ENCODE peak calls at places on chromosome 13, in six cellular contexts. Z is colonic mucosa, X is uterus, S is dorsolateral prefrontal cortex, J is heart left ventricle, A is A549. K is an unnamed sample.

GRCh38 chr13:106234656-106235055 is 300.8 kb downstream of the EFNB2 start:
- DNase-seq in J (no peak), Z (no peak), X (no peak), S (no peak), A (no peak), K (no peak)

GRCh38 chr13:58953638-58954037 is 1210.1 kb downstream of the DIAPH3 start:
- DNase-seq in S (no peak), J (no peak), Z (no peak), A (no peak), X (no peak), K (no peak)

GRCh38 chr13:75635101-75635620 is 969 bp upstream of the LMO7 start:
- DNase-seq in X (no peak), A (no peak), S (no peak), Z (no peak), J (no peak), K (peak; percentile 16)

GRCh38 chr13:106570354-106570822 is 2.5 kb upstream of the ARGLU1 start:
- DNase-seq in J (peak; percentile 91), X (peak; percentile 45), Z (peak; percentile 52), A (peak; percentile 91), S (peak; percentile 37), K (peak; percentile 95)

GRCh38 chr13:99421758-99422555 is 79.3 kb upstream of the TM9SF2 start:
- DNase-seq in Z (no peak), S (no peak), J (no peak), A (no peak), X (no peak), K (no peak)

GRCh38 chr13:73056054-73056962 is 2.5 kb upstream of the KLF5 start:
- DNase-seq in Z (no peak), J (no peak), X (no peak), S (no peak), A (peak; percentile 76), K (no peak)

GRCh38 chr13:79435549-79435948 is 29.5 kb upstream of the RBM26 start:
- DNase-seq in J (no peak), S (no peak), A (peak; percentile 35), X (no peak), Z (no peak), K (no peak)

GRCh38 chr13:49908637-49909036 is 27.5 kb downstream of the SPRYD7 start:
- DNase-seq in A (peak; percentile 9), J (no peak), Z (no peak), X (no peak), S (no peak), K (no peak)

DNA sequence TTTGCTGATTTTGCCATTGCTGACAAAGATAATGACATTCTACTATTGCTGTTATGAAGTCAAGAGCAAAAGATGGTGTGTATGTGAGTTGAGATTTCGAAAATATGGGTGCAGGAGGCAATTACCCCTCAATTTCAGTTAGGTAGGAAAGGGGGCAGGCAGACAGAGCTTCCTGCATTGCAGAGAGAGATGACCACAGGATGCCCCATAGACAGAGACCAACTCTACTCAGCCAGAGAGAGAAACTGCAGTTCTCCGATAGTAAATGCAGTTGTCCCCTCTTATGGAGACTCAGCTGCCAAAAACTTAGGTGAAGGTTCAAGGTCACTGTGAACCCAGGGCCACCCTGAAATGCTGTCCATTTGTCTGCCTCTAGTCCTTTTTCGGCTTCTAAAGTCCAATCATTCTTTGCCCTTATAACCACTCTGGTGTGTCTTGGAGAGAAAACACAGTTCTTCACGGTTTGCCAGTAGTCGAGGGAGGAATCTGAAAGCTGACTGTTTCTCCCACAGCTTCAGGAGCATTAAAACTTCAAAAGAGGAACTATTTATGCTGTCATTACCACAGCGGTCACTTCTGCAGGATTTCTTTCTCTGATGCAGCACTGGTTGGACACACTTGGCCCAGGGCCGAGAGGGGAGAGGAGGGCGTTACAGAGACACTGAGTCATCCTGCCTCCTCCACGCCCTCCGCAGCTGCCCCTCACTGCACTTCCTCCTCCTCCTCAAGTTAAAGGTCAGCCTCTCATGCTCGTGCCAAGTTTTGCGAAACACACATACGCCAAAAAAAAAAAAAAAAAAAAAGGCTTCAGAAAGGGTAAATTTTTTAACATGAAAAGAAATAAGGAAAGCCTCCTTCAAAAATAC is 264.3 kb downstream of the FOXO1 start:
- DNase-seq in X (peak; percentile 100), S (peak; percentile 77), J (peak; percentile 97), A (peak; percentile 89), Z (peak; percentile 97), K (peak; percentile 99)
- H3K27ac ChIP-seq in X (peak overlapping the region; percentile 89), S (no peak overlapping the region), J (peak overlapping the region; percentile 27), A (peak overlapping the region; percentile 78), Z (peak overlapping the region; percentile 65), K (peak overlapping the region; percentile 84)

GRCh38 chr13:24162604-24163003 is 2.1 kb downstream of the SPATA13 start:
- DNase-seq in X (no peak), Z (no peak), J (no peak), S (no peak), A (no peak), K (no peak)

GRCh38 chr13:24159921-24160324 is 597 bp upstream of the SPATA13 start:
- DNase-seq in Z (no peak), A (peak; percentile 11), X (no peak), J (no peak), S (no peak), K (no peak)

GRCh38 chr13:24159362-24159761 is 1.2 kb upstream of the SPATA13 start:
- DNase-seq in J (no peak), S (no peak), A (no peak), Z (no peak), X (no peak), K (no peak)

GRCh38 chr13:24161980-24162517 is 1.5 kb downstream of the SPATA13 start:
- DNase-seq in J (no peak), X (no peak), A (no peak), S (no peak), Z (peak; percentile 87), K (no peak)

GRCh38 chr13:24161010-24161775 is 673 bp downstream of the SPATA13 start:
- DNase-seq in J (no peak), Z (peak; percentile 72), A (no peak), X (no peak), S (no peak), K (peak; percentile 49)
- TF ChIP-seq CTCF in J (no peak), Z (no peak), A (no peak), X (no peak), S (no peak), K (no peak)

GRCh38 chr13:36154567-36155231 is 23.5 kb upstream of the DCLK1 start:
- DNase-seq in Z (no peak), S (peak; percentile 31), A (no peak), J (peak; percentile 30), X (no peak), K (no peak)
- H3K4me3 ChIP-seq in Z (no peak overlapping the region), S (peak overlapping the region; percentile 58), A (no peak overlapping the region), J (peak overlapping the region; percentile 52), X (no peak overlapping the region), K (no peak overlapping the region)

GRCh38 chr13:46295531-46296464 is 84.1 kb downstream of the LRRC63 start:
- DNase-seq in X (no peak), Z (no peak), J (peak; percentile 35), A (no peak), S (peak; percentile 49), K (no peak)

GRCh38 chr13:46297338-46297737 is 85.6 kb downstream of the LRRC63 start:
- DNase-seq in S (no peak), X (no peak), A (no peak), J (no peak), Z (no peak), K (no peak)

GRCh38 chr13:46296920-46297319 is 85.2 kb downstream of the LRRC63 start:
- DNase-seq in S (no peak), Z (no peak), J (no peak), X (no peak), A (peak; percentile 30), K (no peak)

GRCh38 chr13:46296465-46296822 is 84.7 kb downstream of the LRRC63 start:
- DNase-seq in Z (no peak), X (no peak), S (no peak), J (no peak), A (no peak), K (no peak)
- H3K27ac ChIP-seq in Z (no peak overlapping the region), X (no peak overlapping the region), S (no peak overlapping the region), J (no peak overlapping the region), A (peak overlapping the region; percentile 45), K (peak overlapping the region; percentile 6)

GRCh38 chr13:21710163-21710562 is 39.3 kb downstream of the FGF9 start:
- DNase-seq in Z (no peak), J (no peak), S (no peak), A (no peak), X (no peak), K (no peak)
- TF ChIP-seq CTCF in Z (no peak), J (no peak), S (no peak), A (no peak), X (no peak), K (no peak)

GRCh38 chr13:27793377-27794074 is 1.2 kb downstream of the GSX1 start:
- DNase-seq in A (no peak), Z (no peak), S (no peak), X (no peak), J (no peak), K (no peak)

GRCh38 chr13:27791146-27791900 is 960 bp upstream of the GSX1 start:
- DNase-seq in A (no peak), Z (no peak), S (no peak), X (no peak), J (no peak), K (no peak)

GRCh38 chr13:27794075-27794691 is 1.9 kb downstream of the GSX1 start:
- DNase-seq in J (no peak), A (no peak), S (no peak), Z (no peak), X (no peak), K (no peak)

GRCh38 chr13:27791901-27792392 is 336 bp upstream of the GSX1 start:
- DNase-seq in S (no peak), X (no peak), J (no peak), Z (no peak), A (no peak), K (no peak)

DNA sequence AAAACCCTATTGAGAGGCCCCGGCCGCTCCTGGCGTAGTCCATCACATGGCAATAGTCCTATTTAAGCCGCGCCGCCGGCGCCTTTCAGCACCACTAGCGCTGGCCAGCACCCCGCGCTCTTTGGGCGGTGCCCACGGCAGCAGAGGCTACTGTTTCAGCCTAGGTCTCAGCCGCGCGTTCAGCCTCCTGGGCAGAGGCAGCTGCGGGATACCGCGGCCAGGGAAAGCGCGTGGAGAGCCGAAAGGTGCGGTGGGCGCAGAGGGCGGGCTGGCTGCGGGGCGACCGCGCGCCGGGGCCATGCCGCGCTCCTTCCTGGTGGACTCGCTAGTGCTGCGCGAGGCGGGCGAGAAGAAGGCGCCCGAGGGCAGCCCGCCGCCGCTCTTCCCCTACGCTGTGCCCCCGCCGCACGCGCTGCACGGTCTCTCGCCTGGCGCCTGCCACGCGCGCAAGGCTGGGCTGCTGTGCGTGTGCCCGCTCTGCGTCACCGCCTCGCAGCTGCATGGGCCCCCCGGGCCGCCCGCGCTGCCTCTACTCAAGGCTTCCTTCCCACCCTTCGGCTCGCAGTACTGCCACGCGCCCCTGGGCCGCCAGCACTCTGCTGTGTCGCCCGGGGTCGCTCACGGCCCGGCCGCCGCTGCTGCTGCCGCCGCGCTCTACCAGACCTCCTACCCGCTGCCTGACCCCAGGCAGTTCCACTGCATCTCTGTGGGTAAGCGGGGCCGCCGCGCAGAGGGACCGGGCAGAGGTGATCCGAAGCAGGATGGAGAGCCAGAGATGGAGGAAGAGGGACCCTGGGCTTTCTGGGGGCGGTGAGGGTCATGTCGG is at the start of gene GSX1:
- DNase-seq in A (peak; percentile 45), S (peak; percentile 24), J (peak; percentile 70), X (no peak), Z (peak; percentile 44), K (peak; percentile 73)
- H3K4me3 ChIP-seq in A (no peak within 1 kb of the TSS), S (peak within 1 kb of the TSS; percentile 53), J (peak within 1 kb of the TSS; percentile 28), X (no peak within 1 kb of the TSS), Z (no peak within 1 kb of the TSS), K (no peak within 1 kb of the TSS)